ENCODE peak calls at places on chromosome 4, in ten cellular contexts. P, N, U, Q, L, O, V, G, B and J are unnamed samples.

GRCh38 chr4:131316086-131316485 is 1833.0 kb upstream of the PCDH10 start:
- DNase-seq in P (no peak), N (no peak), U (no peak), Q (no peak), L (no peak), O (no peak), V (no peak), G (no peak), B (no peak), J (no peak)

GRCh38 chr4:182179105-182179504 is 64.1 kb upstream of the TENM3 start:
- DNase-seq in P (peak; percentile 21), N (no peak), U (no peak), Q (no peak), L (no peak), O (peak; percentile 20), V (no peak), G (no peak), B (no peak), J (no peak)

GRCh38 chr4:52862605-52863236 is 604 bp downstream of the RASL11B start:
- DNase-seq in P (no peak), N (no peak), U (no peak), Q (peak; percentile 18), L (no peak), O (no peak), V (no peak), G (no peak), B (no peak), J (no peak)

GRCh38 chr4:1321946-1322650 is 24.9 kb upstream of the UVSSA start:
- DNase-seq in P (no peak), N (no peak), U (no peak), Q (no peak), L (no peak), O (no peak), V (no peak), G (no peak), B (no peak), J (no peak)

GRCh38 chr4:106690487-106690886 is 321.9 kb upstream of the GIMD1 start:
- DNase-seq in P (no peak), N (no peak), U (no peak), Q (no peak), L (no peak), O (peak; percentile 74), V (no peak), G (peak; percentile 9), B (no peak), J (no peak)

GRCh38 chr4:150818661-150819060 is 196.4 kb downstream of the LRBA start:
- DNase-seq in P (no peak), N (no peak), U (no peak), Q (no peak), L (no peak), O (no peak), V (no peak), G (no peak), B (no peak), J (no peak)

GRCh38 chr4:7739077-7739917 is 200.4 kb downstream of the AFAP1 start:
- DNase-seq in P (no peak), N (no peak), U (no peak), Q (no peak), L (no peak), O (no peak), V (no peak), G (no peak), B (no peak), J (no peak)

GRCh38 chr4:129672941-129673340 is 577.0 kb downstream of the C4orf33 start:
- DNase-seq in P (no peak), N (no peak), U (no peak), Q (no peak), L (no peak), O (peak; percentile 5), V (no peak), G (no peak), B (no peak), J (no peak)

GRCh38 chr4:53651142-53651720 is 59.9 kb upstream of the LNX1 start:
- DNase-seq in P (peak; percentile 44), N (no peak), U (no peak), Q (no peak), L (no peak), O (no peak), V (no peak), G (no peak), B (no peak), J (no peak)

GRCh38 chr4:127015616-127016015 is 617.1 kb upstream of the INTU start:
- DNase-seq in P (no peak), N (no peak), U (no peak), Q (no peak), L (no peak), O (no peak), V (peak; percentile 1), G (no peak), B (no peak), J (no peak)

GRCh38 chr4:87118826-87119225 is 101.6 kb downstream of the KLHL8 start:
- DNase-seq in P (peak; percentile 81), N (no peak), U (peak; percentile 21), Q (no peak), L (no peak), O (no peak), V (no peak), G (no peak), B (no peak), J (no peak)

GRCh38 chr4:24527371-24527770 is 57.0 kb downstream of the DHX15 start:
- DNase-seq in P (no peak), N (no peak), U (no peak), Q (no peak), L (no peak), O (no peak), V (no peak), G (no peak), B (no peak), J (no peak)

GRCh38 chr4:136369073-136369472 is 1163.2 kb downstream of the PCDH18 start:
- DNase-seq in P (peak; percentile 26), N (no peak), U (no peak), Q (no peak), L (no peak), O (peak; percentile 9), V (no peak), G (no peak), B (no peak), J (no peak)

GRCh38 chr4:73776363-73776762 is 36.0 kb downstream of the CXCL8 start:
- DNase-seq in P (peak; percentile 90), N (no peak), U (peak; percentile 18), Q (no peak), L (no peak), O (no peak), V (no peak), G (peak; percentile 67), B (no peak), J (no peak)

GRCh38 chr4:152535236-152535902 is 523 bp downstream of the FBXW7 start:
- DNase-seq in P (no peak), N (peak; percentile 35), U (no peak), Q (peak; percentile 17), L (no peak), O (no peak), V (no peak), G (no peak), B (peak; percentile 41), J (peak; percentile 51)

GRCh38 chr4:103626296-103626695 is 93.5 kb downstream of the TACR3 start:
- DNase-seq in P (no peak), N (no peak), U (no peak), Q (no peak), L (no peak), O (no peak), V (no peak), G (no peak), B (no peak), J (no peak)

GRCh38 chr4:98399915-98400314 is 138.7 kb downstream of the RAP1GDS1 start:
- DNase-seq in P (no peak), N (no peak), U (no peak), Q (no peak), L (no peak), O (peak; percentile 12), V (no peak), G (no peak), B (no peak), J (no peak)

GRCh38 chr4:48152259-48152658 is 18.2 kb upstream of the TXK start:
- DNase-seq in P (no peak), N (no peak), U (no peak), Q (no peak), L (no peak), O (no peak), V (no peak), G (no peak), B (no peak), J (no peak)

GRCh38 chr4:82099863-82100579 is 273.8 kb downstream of the HNRNPD start:
- DNase-seq in P (peak; percentile 64), N (no peak), U (no peak), Q (no peak), L (no peak), O (no peak), V (no peak), G (no peak), B (no peak), J (no peak)

GRCh38 chr4:89137695-89138094 is 26.4 kb downstream of the TIGD2 start:
- DNase-seq in P (no peak), N (no peak), U (no peak), Q (no peak), L (no peak), O (no peak), V (no peak), G (no peak), B (no peak), J (no peak)

GRCh38 chr4:48899950-48900349 is 6.6 kb downstream of the OCIAD2 start:
- DNase-seq in P (no peak), N (no peak), U (no peak), Q (no peak), L (no peak), O (no peak), V (peak; percentile 17), G (no peak), B (no peak), J (no peak)

GRCh38 chr4:7358100-7358735 is 76.5 kb downstream of the PSAPL1 start:
- DNase-seq in P (peak; percentile 93), N (no peak), U (peak; percentile 73), Q (no peak), L (no peak), O (peak; percentile 86), V (peak; percentile 42), G (peak; percentile 89), B (no peak), J (no peak)

GRCh38 chr4:15659768-15660394 is 4.7 kb upstream of the FBXL5 start:
- DNase-seq in P (peak; percentile 88), N (no peak), U (no peak), Q (no peak), L (no peak), O (no peak), V (no peak), G (no peak), B (no peak), J (no peak)

GRCh38 chr4:110211007-110211769 is 12.8 kb upstream of the ELOVL6 start:
- DNase-seq in P (peak; percentile 68), N (peak; percentile 70), U (peak; percentile 52), Q (peak; percentile 49), L (peak; percentile 36), O (peak; percentile 75), V (peak; percentile 0), G (no peak), B (peak; percentile 45), J (peak; percentile 41)

GRCh38 chr4:110224812-110225211 is 26.4 kb upstream of the ELOVL6 start:
- DNase-seq in P (no peak), N (no peak), U (no peak), Q (no peak), L (no peak), O (no peak), V (no peak), G (no peak), B (no peak), J (no peak)